ENCODE peak calls at places on chromosomes 7 and 10, in ten cellular contexts. One of them, this sample, is unnamed.

GRCh38 chr10:80320377-80320776 is 30.9 kb upstream of the MAT1A start:
- DNase-seq in activated T-cell treated with anti-CD3 and anti-CD28 coated beads, Interleukin-2, amount 50 U/mL, for 72 hours: no peak
- DNase-seq in A549: no peak
- DNase-seq in transverse colon: no peak
- DNase-seq in NCI-H1930: no peak
- DNase-seq in CD8-positive, alpha-beta T cell: no peak
- DNase-seq in posterior vena cava: no peak
- DNase-seq in fibroblast of the conjunctiva: no peak
- DNase-seq in NT2/D1: no peak
- DNase-seq in kidney: no peak
- DNase-seq in this sample: no peak

GRCh38 chr7:155992974-155993373 is 180.7 kb upstream of the SHH start:
- DNase-seq in activated T-cell treated with anti-CD3 and anti-CD28 coated beads, Interleukin-2, amount 50 U/mL, for 72 hours: no peak
- DNase-seq in A549: no peak
- DNase-seq in transverse colon: no peak
- DNase-seq in NCI-H1930: no peak
- DNase-seq in CD8-positive, alpha-beta T cell: no peak
- DNase-seq in posterior vena cava: no peak
- DNase-seq in fibroblast of the conjunctiva: no peak
- DNase-seq in NT2/D1: no peak
- DNase-seq in kidney: no peak
- DNase-seq in this sample: no peak

GRCh38 chr10:122544493-122544892 is 16.1 kb upstream of the DMBT1 start:
- DNase-seq in activated T-cell treated with anti-CD3 and anti-CD28 coated beads, Interleukin-2, amount 50 U/mL, for 72 hours: no peak
- DNase-seq in A549: no peak
- DNase-seq in transverse colon: no peak
- DNase-seq in NCI-H1930: no peak
- DNase-seq in CD8-positive, alpha-beta T cell: peak
- DNase-seq in posterior vena cava: no peak
- DNase-seq in fibroblast of the conjunctiva: no peak
- DNase-seq in NT2/D1: no peak
- DNase-seq in kidney: no peak
- DNase-seq in this sample: no peak

GRCh38 chr10:127331696-127332095 is 135.3 kb upstream of the INSYN2A start:
- DNase-seq in activated T-cell treated with anti-CD3 and anti-CD28 coated beads, Interleukin-2, amount 50 U/mL, for 72 hours: no peak
- DNase-seq in A549: no peak
- DNase-seq in transverse colon: no peak
- DNase-seq in NCI-H1930: no peak
- DNase-seq in CD8-positive, alpha-beta T cell: no peak
- DNase-seq in posterior vena cava: no peak
- DNase-seq in fibroblast of the conjunctiva: no peak
- DNase-seq in NT2/D1: no peak
- DNase-seq in kidney: no peak
- DNase-seq in this sample: no peak

GRCh38 chr7:31373337-31374289 is 33.1 kb upstream of the NEUROD6 start:
- DNase-seq in activated T-cell treated with anti-CD3 and anti-CD28 coated beads, Interleukin-2, amount 50 U/mL, for 72 hours: no peak
- DNase-seq in A549: peak
- DNase-seq in transverse colon: peak
- DNase-seq in NCI-H1930: peak
- DNase-seq in CD8-positive, alpha-beta T cell: no peak
- DNase-seq in posterior vena cava: no peak
- DNase-seq in fibroblast of the conjunctiva: peak
- DNase-seq in NT2/D1: peak
- DNase-seq in kidney: no peak
- DNase-seq in this sample: no peak

GRCh38 chr10:91672021-91672608 is 39.2 kb upstream of the PPP1R3C start:
- DNase-seq in activated T-cell treated with anti-CD3 and anti-CD28 coated beads, Interleukin-2, amount 50 U/mL, for 72 hours: no peak
- DNase-seq in A549: no peak
- DNase-seq in transverse colon: no peak
- DNase-seq in NCI-H1930: no peak
- DNase-seq in CD8-positive, alpha-beta T cell: no peak
- DNase-seq in posterior vena cava: no peak
- DNase-seq in fibroblast of the conjunctiva: peak
- DNase-seq in NT2/D1: no peak
- DNase-seq in kidney: no peak
- DNase-seq in this sample: no peak

GRCh38 chr7:112449353-112449752 is 907 bp upstream of the IFRD1 start:
- DNase-seq in activated T-cell treated with anti-CD3 and anti-CD28 coated beads, Interleukin-2, amount 50 U/mL, for 72 hours: peak
- DNase-seq in A549: peak
- DNase-seq in transverse colon: peak
- DNase-seq in NCI-H1930: no peak
- DNase-seq in CD8-positive, alpha-beta T cell: peak
- DNase-seq in posterior vena cava: no peak
- DNase-seq in fibroblast of the conjunctiva: no peak
- DNase-seq in NT2/D1: no peak
- DNase-seq in kidney: no peak
- DNase-seq in this sample: no peak

GRCh38 chr7:16739863-16740622 is 13.5 kb upstream of the TSPAN13 start:
- DNase-seq in activated T-cell treated with anti-CD3 and anti-CD28 coated beads, Interleukin-2, amount 50 U/mL, for 72 hours: peak
- DNase-seq in A549: peak
- DNase-seq in transverse colon: peak
- DNase-seq in NCI-H1930: no peak
- DNase-seq in CD8-positive, alpha-beta T cell: no peak
- DNase-seq in posterior vena cava: no peak
- DNase-seq in fibroblast of the conjunctiva: peak
- DNase-seq in NT2/D1: no peak
- DNase-seq in kidney: no peak
- DNase-seq in this sample: no peak

GRCh38 chr7:143375298-143376034 is 5.7 kb upstream of the ZYX start:
- DNase-seq in activated T-cell treated with anti-CD3 and anti-CD28 coated beads, Interleukin-2, amount 50 U/mL, for 72 hours: peak
- DNase-seq in A549: no peak
- DNase-seq in transverse colon: no peak
- DNase-seq in NCI-H1930: no peak
- DNase-seq in CD8-positive, alpha-beta T cell: peak
- DNase-seq in posterior vena cava: peak
- DNase-seq in fibroblast of the conjunctiva: no peak
- DNase-seq in NT2/D1: no peak
- DNase-seq in kidney: peak
- DNase-seq in this sample: no peak

GRCh38 chr7:19522486-19522885 is 186.4 kb downstream of the POLR1F start:
- DNase-seq in activated T-cell treated with anti-CD3 and anti-CD28 coated beads, Interleukin-2, amount 50 U/mL, for 72 hours: no peak
- DNase-seq in A549: no peak
- DNase-seq in transverse colon: no peak
- DNase-seq in NCI-H1930: no peak
- DNase-seq in CD8-positive, alpha-beta T cell: no peak
- DNase-seq in posterior vena cava: no peak
- DNase-seq in fibroblast of the conjunctiva: peak
- DNase-seq in NT2/D1: no peak
- DNase-seq in kidney: no peak
- DNase-seq in this sample: no peak

GRCh38 chr10:32095116-32095733 is 39.0 kb upstream of the KIF5B start:
- DNase-seq in activated T-cell treated with anti-CD3 and anti-CD28 coated beads, Interleukin-2, amount 50 U/mL, for 72 hours: no peak
- DNase-seq in A549: no peak
- DNase-seq in transverse colon: no peak
- DNase-seq in NCI-H1930: no peak
- DNase-seq in CD8-positive, alpha-beta T cell: no peak
- DNase-seq in posterior vena cava: no peak
- DNase-seq in fibroblast of the conjunctiva: peak
- DNase-seq in NT2/D1: no peak
- DNase-seq in kidney: no peak
- DNase-seq in this sample: no peak

GRCh38 chr7:17368856-17369520 is 70.5 kb downstream of the AHR start:
- DNase-seq in activated T-cell treated with anti-CD3 and anti-CD28 coated beads, Interleukin-2, amount 50 U/mL, for 72 hours: no peak
- DNase-seq in A549: no peak
- DNase-seq in transverse colon: no peak
- DNase-seq in NCI-H1930: no peak
- DNase-seq in CD8-positive, alpha-beta T cell: no peak
- DNase-seq in posterior vena cava: no peak
- DNase-seq in fibroblast of the conjunctiva: no peak
- DNase-seq in NT2/D1: no peak
- DNase-seq in kidney: no peak
- DNase-seq in this sample: no peak

GRCh38 chr7:157821959-157822687 is 485.3 kb downstream of the DNAJB6 start:
- DNase-seq in activated T-cell treated with anti-CD3 and anti-CD28 coated beads, Interleukin-2, amount 50 U/mL, for 72 hours: no peak
- DNase-seq in A549: no peak
- DNase-seq in transverse colon: no peak
- DNase-seq in NCI-H1930: no peak
- DNase-seq in CD8-positive, alpha-beta T cell: no peak
- DNase-seq in posterior vena cava: no peak
- DNase-seq in fibroblast of the conjunctiva: no peak
- DNase-seq in NT2/D1: no peak
- DNase-seq in kidney: no peak
- DNase-seq in this sample: no peak

GRCh38 chr7:48962821-48963505 is 38.6 kb downstream of the CDC14C start:
- DNase-seq in activated T-cell treated with anti-CD3 and anti-CD28 coated beads, Interleukin-2, amount 50 U/mL, for 72 hours: no peak
- DNase-seq in A549: no peak
- DNase-seq in transverse colon: no peak
- DNase-seq in NCI-H1930: no peak
- DNase-seq in CD8-positive, alpha-beta T cell: no peak
- DNase-seq in posterior vena cava: peak
- DNase-seq in fibroblast of the conjunctiva: peak
- DNase-seq in NT2/D1: peak
- DNase-seq in kidney: no peak
- DNase-seq in this sample: no peak

GRCh38 chr7:91242097-91242846 is 22.0 kb upstream of the FZD1 start:
- DNase-seq in activated T-cell treated with anti-CD3 and anti-CD28 coated beads, Interleukin-2, amount 50 U/mL, for 72 hours: no peak
- DNase-seq in A549: no peak
- DNase-seq in transverse colon: no peak
- DNase-seq in NCI-H1930: no peak
- DNase-seq in CD8-positive, alpha-beta T cell: no peak
- DNase-seq in posterior vena cava: no peak
- DNase-seq in fibroblast of the conjunctiva: no peak
- DNase-seq in NT2/D1: no peak
- DNase-seq in kidney: no peak
- DNase-seq in this sample: no peak

GRCh38 chr10:71980181-71981023 is 16.2 kb downstream of the CHST3 start:
- DNase-seq in activated T-cell treated with anti-CD3 and anti-CD28 coated beads, Interleukin-2, amount 50 U/mL, for 72 hours: no peak
- DNase-seq in A549: no peak
- DNase-seq in transverse colon: no peak
- DNase-seq in NCI-H1930: no peak
- DNase-seq in CD8-positive, alpha-beta T cell: no peak
- DNase-seq in posterior vena cava: no peak
- DNase-seq in fibroblast of the conjunctiva: no peak
- DNase-seq in NT2/D1: no peak
- DNase-seq in kidney: no peak
- DNase-seq in this sample: no peak

GRCh38 chr10:126041804-126042231 is 145.5 kb downstream of the FANK1 start:
- DNase-seq in activated T-cell treated with anti-CD3 and anti-CD28 coated beads, Interleukin-2, amount 50 U/mL, for 72 hours: peak
- DNase-seq in A549: peak
- DNase-seq in transverse colon: peak
- DNase-seq in NCI-H1930: no peak
- DNase-seq in CD8-positive, alpha-beta T cell: peak
- DNase-seq in posterior vena cava: peak
- DNase-seq in fibroblast of the conjunctiva: no peak
- DNase-seq in NT2/D1: peak
- DNase-seq in kidney: peak
- DNase-seq in this sample: peak

GRCh38 chr10:42645103-42645502 is 6.7 kb upstream of the ZNF33B start:
- DNase-seq in activated T-cell treated with anti-CD3 and anti-CD28 coated beads, Interleukin-2, amount 50 U/mL, for 72 hours: no peak
- DNase-seq in A549: no peak
- DNase-seq in transverse colon: no peak
- DNase-seq in NCI-H1930: no peak
- DNase-seq in CD8-positive, alpha-beta T cell: no peak
- DNase-seq in posterior vena cava: no peak
- DNase-seq in fibroblast of the conjunctiva: no peak
- DNase-seq in NT2/D1: no peak
- DNase-seq in kidney: no peak
- DNase-seq in this sample: no peak

GRCh38 chr10:69638642-69639041 is 8.6 kb downstream of the FAM241B start:
- DNase-seq in activated T-cell treated with anti-CD3 and anti-CD28 coated beads, Interleukin-2, amount 50 U/mL, for 72 hours: no peak
- DNase-seq in A549: no peak
- DNase-seq in transverse colon: no peak
- DNase-seq in NCI-H1930: no peak
- DNase-seq in CD8-positive, alpha-beta T cell: no peak
- DNase-seq in posterior vena cava: no peak
- DNase-seq in fibroblast of the conjunctiva: no peak
- DNase-seq in NT2/D1: no peak
- DNase-seq in kidney: no peak
- DNase-seq in this sample: no peak

GRCh38 chr7:101172854-101173751 is 7.0 kb downstream of the NAT16 start:
- DNase-seq in activated T-cell treated with anti-CD3 and anti-CD28 coated beads, Interleukin-2, amount 50 U/mL, for 72 hours: peak
- DNase-seq in A549: no peak
- DNase-seq in transverse colon: peak
- DNase-seq in NCI-H1930: no peak
- DNase-seq in CD8-positive, alpha-beta T cell: no peak
- DNase-seq in posterior vena cava: no peak
- DNase-seq in fibroblast of the conjunctiva: no peak
- DNase-seq in NT2/D1: no peak
- DNase-seq in kidney: peak
- DNase-seq in this sample: no peak

GRCh38 chr7:30380294-30380693 is 95.9 kb downstream of the ZNRF2 start:
- DNase-seq in activated T-cell treated with anti-CD3 and anti-CD28 coated beads, Interleukin-2, amount 50 U/mL, for 72 hours: no peak
- DNase-seq in A549: no peak
- DNase-seq in transverse colon: no peak
- DNase-seq in NCI-H1930: no peak
- DNase-seq in CD8-positive, alpha-beta T cell: no peak
- DNase-seq in posterior vena cava: no peak
- DNase-seq in fibroblast of the conjunctiva: no peak
- DNase-seq in NT2/D1: no peak
- DNase-seq in kidney: no peak
- DNase-seq in this sample: no peak

GRCh38 chr10:8722835-8723234 is 668.3 kb downstream of the GATA3 start:
- DNase-seq in activated T-cell treated with anti-CD3 and anti-CD28 coated beads, Interleukin-2, amount 50 U/mL, for 72 hours: no peak
- DNase-seq in A549: no peak
- DNase-seq in transverse colon: no peak
- DNase-seq in NCI-H1930: no peak
- DNase-seq in CD8-positive, alpha-beta T cell: no peak
- DNase-seq in posterior vena cava: no peak
- DNase-seq in fibroblast of the conjunctiva: no peak
- DNase-seq in NT2/D1: no peak
- DNase-seq in kidney: no peak
- DNase-seq in this sample: no peak

GRCh38 chr10:50422259-50422658 is 170.9 kb upstream of the ASAH2 start:
- DNase-seq in activated T-cell treated with anti-CD3 and anti-CD28 coated beads, Interleukin-2, amount 50 U/mL, for 72 hours: no peak
- DNase-seq in A549: no peak
- DNase-seq in transverse colon: no peak
- DNase-seq in NCI-H1930: no peak
- DNase-seq in CD8-positive, alpha-beta T cell: no peak
- DNase-seq in posterior vena cava: no peak
- DNase-seq in fibroblast of the conjunctiva: no peak
- DNase-seq in NT2/D1: no peak
- DNase-seq in kidney: no peak
- DNase-seq in this sample: no peak

GRCh38 chr10:34786464-34786863 is 28.6 kb downstream of the PARD3 start:
- DNase-seq in activated T-cell treated with anti-CD3 and anti-CD28 coated beads, Interleukin-2, amount 50 U/mL, for 72 hours: no peak
- DNase-seq in A549: no peak
- DNase-seq in transverse colon: no peak
- DNase-seq in NCI-H1930: no peak
- DNase-seq in CD8-positive, alpha-beta T cell: no peak
- DNase-seq in posterior vena cava: no peak
- DNase-seq in fibroblast of the conjunctiva: no peak
- DNase-seq in NT2/D1: no peak
- DNase-seq in kidney: no peak
- DNase-seq in this sample: no peak

This sample was measured in activated T-helper 2 cell treated with anti-CD3 and anti-CD28 coated beads, Interferon-gamma antibody, Interleukin-2, Interleukin-4, amounts not matched to agents 10 μg/mL and 5 μg/mL and 100 μg/mL, durations not matched to agents 14 hours and 24 hours and 36 hours.